ENCODE peak calls at places on chromosome 17, in eight cellular contexts. P is iris pigment epithelial cell; E is CD4-positive, alpha-beta memory T cell; C is neural crest cell; B is CD8-positive, alpha-beta T cell; R is M059J; A is sciatic nerve; T is AG20443. G is an unnamed sample.
A peak's percentile ranks its signal among the peaks of the same experiment; 100 is the strongest.

GRCh38 chr17:58344047-58344790 is 7.8 kb downstream of the SUPT4H1 start:
- DNase-seq in P (peak; percentile 47), E (peak; percentile 86), C (no peak), B (peak; percentile 77), R (peak; percentile 30), A (no peak), T (no peak), G (no peak)

GRCh38 chr17:82917656-82918345 is 78.0 kb upstream of the ZNF750 start:
- DNase-seq in P (peak; percentile 34), E (no peak), C (peak; percentile 19), B (peak; percentile 16), R (no peak), A (no peak), T (peak; percentile 52), G (no peak)

GRCh38 chr17:48261297-48261880 is 153.8 kb downstream of the SNX11 start:
- DNase-seq in P (no peak), E (no peak), C (peak; percentile 6), B (no peak), R (peak; percentile 40), A (no peak), T (peak; percentile 19), G (no peak)

GRCh38 chr17:29949708-29950107 is 8.3 kb downstream of the EFCAB5 start:
- DNase-seq in P (no peak), E (no peak), C (no peak), B (no peak), R (no peak), A (no peak), T (no peak), G (no peak)

GRCh38 chr17:42754782-42755181 is 6.2 kb upstream of the RAMP2 start:
- DNase-seq in P (peak; percentile 15), E (no peak), C (no peak), B (no peak), R (peak; percentile 53), A (peak; percentile 81), T (peak; percentile 31), G (no peak)

GRCh38 chr17:412211-413015 is 59.8 kb upstream of the RPH3AL start:
- DNase-seq in P (peak; percentile 58), E (peak; percentile 75), C (peak; percentile 45), B (peak; percentile 57), R (peak; percentile 64), A (peak; percentile 70), T (peak; percentile 59), G (peak; percentile 17)

GRCh38 chr17:74759243-74759801 is 10.9 kb downstream of the NHERF1 start:
- DNase-seq in P (no peak), E (peak; percentile 68), C (no peak), B (no peak), R (peak; percentile 56), A (no peak), T (no peak), G (no peak)

GRCh38 chr17:9370464-9370863 is 205.2 kb downstream of the STX8 start:
- DNase-seq in P (peak; percentile 81), E (no peak), C (no peak), B (no peak), R (peak; percentile 7), A (no peak), T (no peak), G (no peak)

G was measured in SW 1271.